ENCODE peak calls at places on chromosomes 12 and 14, in six cellular contexts. A is Kasumi-1, R is nucleus accumbens, B is pancreas, H is fibroblast of the aortic adventitia, T is GM10248. U is an unnamed sample.

GRCh38 chr12:105428793-105429192 is 98.3 kb downstream of the C12orf75 start:
- DNase-seq in A (no peak), R (no peak), B (no peak), H (peak; percentile 22), T (no peak), U (no peak)

GRCh38 chr14:93949511-93950075 is 22.4 kb downstream of the FAM181A start:
- DNase-seq in A (no peak), R (no peak), B (no peak), H (no peak), T (no peak), U (peak; percentile 38)

GRCh38 chr12:106766393-106766826 is 8.1 kb upstream of the RIC8B start:
- DNase-seq in A (no peak), R (no peak), B (no peak), H (no peak), T (no peak), U (peak; percentile 37)

GRCh38 chr12:65232490-65233077 is 45.9 kb upstream of the MSRB3 start:
- DNase-seq in A (peak; percentile 72), R (no peak), B (no peak), H (peak; percentile 53), T (peak; percentile 14), U (peak; percentile 25)

GRCh38 chr12:50984899-50985298 is 32.6 kb downstream of the HIGD1C start:
- DNase-seq in A (no peak), R (no peak), B (no peak), H (no peak), T (no peak), U (no peak)

GRCh38 chr12:10153271-10154144 is 18.4 kb downstream of the OLR1 start:
- DNase-seq in A (peak; percentile 42), R (peak; percentile 62), B (peak; percentile 64), H (peak; percentile 67), T (peak; percentile 66), U (peak; percentile 82)

GRCh38 chr14:73945159-73945670 is 4.7 kb downstream of the FAM161B start:
- DNase-seq in A (no peak), R (no peak), B (peak; percentile 62), H (no peak), T (no peak), U (no peak)

GRCh38 chr14:90060965-90061848 is 587 bp upstream of the KCNK13 start:
- DNase-seq in A (no peak), R (no peak), B (no peak), H (no peak), T (peak; percentile 38), U (no peak)

GRCh38 chr14:32337759-32338158 is 8.7 kb downstream of the AKAP6 start:
- DNase-seq in A (no peak), R (no peak), B (no peak), H (no peak), T (no peak), U (no peak)

GRCh38 chr12:2288001-2288400 is 235.2 kb downstream of the CACNA1C start:
- DNase-seq in A (peak; percentile 32), R (no peak), B (peak; percentile 12), H (peak; percentile 56), T (no peak), U (no peak)

GRCh38 chr14:99023371-99023770 is 248.6 kb downstream of the BCL11B start:
- DNase-seq in A (no peak), R (no peak), B (no peak), H (no peak), T (no peak), U (no peak)

GRCh38 chr14:54942913-54943312 is 40.3 kb upstream of the GCH1 start:
- DNase-seq in A (no peak), R (no peak), B (no peak), H (no peak), T (no peak), U (no peak)

GRCh38 chr14:70754989-70755388 is 54.3 kb downstream of the MAP3K9 start:
- DNase-seq in A (no peak), R (no peak), B (peak; percentile 67), H (peak; percentile 10), T (no peak), U (peak; percentile 94)

GRCh38 chr12:29781176-29781575 is 2.6 kb downstream of the TMTC1 start:
- DNase-seq in A (no peak), R (no peak), B (no peak), H (no peak), T (no peak), U (peak; percentile 17)

GRCh38 chr12:126747530-126748149 is 1519.3 kb upstream of the TMEM132C start:
- DNase-seq in A (peak; percentile 5), R (no peak), B (peak; percentile 50), H (peak; percentile 22), T (peak; percentile 27), U (peak; percentile 46)

GRCh38 chr12:126908765-126909142 is 1358.2 kb upstream of the TMEM132C start:
- DNase-seq in A (no peak), R (no peak), B (no peak), H (no peak), T (no peak), U (no peak)

GRCh38 chr14:54182419-54183040 is 214.3 kb upstream of the CDKN3 start:
- DNase-seq in A (no peak), R (no peak), B (no peak), H (peak; percentile 47), T (no peak), U (peak; percentile 61)

GRCh38 chr12:66371982-66372381 is 69.7 kb downstream of the HELB start:
- DNase-seq in A (no peak), R (no peak), B (no peak), H (no peak), T (no peak), U (no peak)

GRCh38 chr14:98171654-98172053 is 1100.3 kb downstream of the BCL11B start:
- DNase-seq in A (no peak), R (no peak), B (no peak), H (no peak), T (no peak), U (no peak)

GRCh38 chr12:119802472-119802871 is 74.6 kb downstream of the CIT start:
- DNase-seq in A (no peak), R (peak; percentile 31), B (no peak), H (peak; percentile 87), T (no peak), U (peak; percentile 69)

GRCh38 chr12:28025821-28026505 is 53.4 kb upstream of the PTHLH start:
- DNase-seq in A (no peak), R (no peak), B (no peak), H (no peak), T (no peak), U (peak; percentile 37)

GRCh38 chr12:100779191-100779590 is 15.4 kb upstream of the ANO4 start:
- DNase-seq in A (no peak), R (no peak), B (no peak), H (no peak), T (no peak), U (peak; percentile 45)

GRCh38 chr12:54060975-54061778 is 7.5 kb downstream of the HOXC4 start:
- DNase-seq in A (no peak), R (no peak), B (no peak), H (no peak), T (no peak), U (no peak)

GRCh38 chr12:119989619-119990381 is 764 bp downstream of the BICDL1 start:
- DNase-seq in A (peak; percentile 30), R (no peak), B (peak; percentile 78), H (peak; percentile 59), T (peak; percentile 84), U (peak; percentile 94)

GRCh38 chr12:104596128-104596799 is 139.5 kb downstream of the CHST11 start:
- DNase-seq in A (no peak), R (no peak), B (no peak), H (peak; percentile 95), T (no peak), U (peak; percentile 59)

GRCh38 chr12:116142936-116143882 is 134.3 kb downstream of the MED13L start:
- DNase-seq in A (peak; percentile 65), R (no peak), B (no peak), H (peak; percentile 81), T (no peak), U (peak; percentile 63)

GRCh38 chr12:104672096-104672445 is 215.3 kb downstream of the CHST11 start:
- DNase-seq in A (no peak), R (no peak), B (peak; percentile 31), H (no peak), T (no peak), U (no peak)

U was measured in astrocyte of the hippocampus.